ENCODE peak calls at places on chromosomes 12 and 14, in eight cellular contexts. K is colonic mucosa; N is HCT116; I is cardiac muscle cell; E is neuronal stem cell; F is fibroblast of lung; V is CD4-positive, CD25-positive, alpha-beta regulatory T cell; L is CD8-positive, alpha-beta memory T cell. G is an unnamed sample. For H3K4me1, the result is how much of the 10 kb centered on the place peaks cover.

GRCh38 chr12:124456133-124456651 is 111.2 kb downstream of the NCOR2 start:
- DNase-seq in F (no peak), V (no peak), N (no peak), I (no peak), E (no peak), K (no peak), L (peak), G (no peak)

GRCh38 chr14:89366580-89367448 is 50.2 kb downstream of the FOXN3 start:
- DNase-seq in V (no peak), E (no peak), I (peak), N (no peak), F (no peak), K (peak), L (no peak), G (no peak)

GRCh38 chr12:69240625-69240984 is 1.2 kb downstream of the CPSF6 start:
- DNase-seq in K (no peak), E (no peak), F (peak), V (peak), N (no peak), L (no peak), I (peak), G (no peak)

GRCh38 chr12:11642785-11643184 is 6.7 kb upstream of the ETV6 start:
- DNase-seq in K (no peak), V (no peak), F (no peak), N (no peak), L (no peak), I (no peak), E (no peak), G (no peak)

GRCh38 chr14:24067133-24068082 is 4.0 kb upstream of the CPNE6 start:
- DNase-seq in I (no peak), L (no peak), V (no peak), N (no peak), K (no peak), F (no peak), E (no peak), G (no peak)

GRCh38 chr12:77031745-77032144 is 33.6 kb downstream of the E2F7 start:
- DNase-seq in K (no peak), I (peak), E (no peak), L (no peak), F (peak), N (no peak), V (no peak), G (no peak)

GRCh38 chr12:30268036-30268435 is 427.6 kb downstream of the IPO8 start:
- DNase-seq in E (no peak), K (no peak), F (peak), N (no peak), V (no peak), L (no peak), I (peak), G (no peak)

GRCh38 chr12:51847830-51848727 is at the start of gene FIGNL2:
- DNase-seq in E (peak), F (peak), I (peak), L (no peak), K (no peak), N (no peak), V (no peak), G (no peak)

GRCh38 chr14:59406454-59407245 is 58.5 kb downstream of the GPR135 start:
- DNase-seq in N (no peak), E (no peak), L (no peak), F (peak), K (no peak), V (no peak), I (peak), G (no peak)

GRCh38 chr14:74763803-74764531 is 851 bp downstream of the YLPM1 start:
- DNase-seq in L (peak), K (peak), I (peak), V (no peak), E (no peak), N (no peak), F (peak), G (no peak)

GRCh38 chr12:46224401-46224800 is 44.4 kb downstream of the SLC38A1 start:
- DNase-seq in N (no peak), I (peak), F (peak), L (no peak), V (no peak), E (no peak), K (peak), G (peak)

GRCh38 chr14:50928002-50928635 is 16.2 kb downstream of the PYGL start:
- DNase-seq in L (no peak), K (peak), I (peak), E (no peak), N (no peak), V (no peak), F (peak), G (no peak)

GRCh38 chr12:124833693-124834122 is 30.0 kb downstream of the SCARB1 start:
- DNase-seq in N (peak), F (no peak), I (peak), K (no peak), L (no peak), E (peak), V (no peak), G (no peak)

GRCh38 chr12:78101181-78101876 is 270.6 kb downstream of the NAV3 start:
- DNase-seq in K (no peak), L (no peak), N (no peak), I (no peak), F (peak), V (no peak), E (no peak), G (no peak)

GRCh38 chr14:99910337-99911268 is 117.4 kb downstream of the EML1 start:
- DNase-seq in E (no peak), L (no peak), F (peak), K (no peak), V (no peak), I (peak), N (no peak), G (no peak)

GRCh38 chr12:4271433-4272013 is 2.0 kb upstream of the CCND2 start:
- DNase-seq in F (no peak), L (peak), E (no peak), V (no peak), N (no peak), I (no peak), K (no peak), G (peak)

GRCh38 chr14:38012056-38012455 is 195.6 kb upstream of the SSTR1 start:
- DNase-seq in F (no peak), E (no peak), V (no peak), L (no peak), N (no peak), K (no peak), I (no peak), G (no peak)

GRCh38 chr12:4355150-4355842 is 24.2 kb downstream of the FGF23 start:
- DNase-seq in V (no peak), F (no peak), E (no peak), K (no peak), I (peak), N (no peak), L (no peak), G (no peak)

GRCh38 chr14:69615471-69616407 is 4.3 kb downstream of the SUSD6 start:
- DNase-seq in N (no peak), L (peak), F (peak), V (peak), I (peak), K (peak), E (no peak), G (no peak)

GRCh38 chr12:53268009-53268636 is at the start of gene ESPL1:
- DNase-seq in I (peak), L (peak), K (peak), E (peak), V (peak), N (peak), F (peak), G (peak)

GRCh38 chr12:131097247-131098177 is 143.8 kb downstream of the ADGRD1 start:
- DNase-seq in E (no peak), L (peak), V (no peak), K (no peak), N (no peak), I (no peak), F (no peak), G (peak)

GRCh38 chr12:105637470-105637869 is 307.0 kb downstream of the C12orf75 start:
- DNase-seq in K (no peak), I (no peak), F (no peak), V (no peak), N (no peak), E (no peak), L (no peak), G (no peak)

GRCh38 chr14:76765461-76765931 is 4.2 kb downstream of the VASH1 start:
- DNase-seq in K (peak), V (no peak), L (no peak), N (no peak), I (no peak), E (no peak), F (no peak), G (no peak)

GRCh38 chr12:104134882-104135281 is 3.1 kb downstream of the NFYB start:
- DNase-seq in N (no peak), L (no peak), E (no peak), K (no peak), I (no peak), V (no peak), F (no peak), G (no peak)
- H3K4me1 ChIP-seq in N (under half), L (under half), E (under half), K (under half), I (half or more), V (under half), F (under half), G (under half)

GRCh38 chr12:104602426-104602825 is 145.7 kb downstream of the CHST11 start:
- DNase-seq in F (no peak), N (no peak), L (no peak), K (no peak), I (no peak), V (no peak), E (no peak), G (no peak)
- H3K4me1 ChIP-seq in F (under half), N (under half), L (under half), K (under half), I (under half), V (under half), E (under half), G (under half)

GRCh38 chr12:16604853-16605252 is 1.1 kb downstream of the LMO3 start:
- DNase-seq in N (no peak), L (no peak), F (no peak), V (no peak), K (no peak), E (no peak), I (no peak), G (no peak)
- H3K4me1 ChIP-seq in N (under half), L (under half), F (under half), V (under half), K (under half), E (under half), I (under half), G (under half)

GRCh38 chr12:122860052-122860853 is 25.0 kb downstream of the HIP1R start:
- DNase-seq in F (peak), K (peak), I (peak), E (peak), V (peak), N (peak), L (peak), G (peak)
- H3K4me1 ChIP-seq in F (under half), K (under half), I (under half), E (under half), V (under half), N (under half), L (under half), G (under half)

GRCh38 chr14:105491366-105492006 is 440 bp downstream of the TEDC1 start:
- DNase-seq in L (peak), E (no peak), F (peak), V (peak), N (peak), I (peak), K (peak), G (peak)
- H3K4me1 ChIP-seq in L (under half), E (under half), F (under half), V (under half), N (under half), I (under half), K (under half), G (under half)

DNA sequence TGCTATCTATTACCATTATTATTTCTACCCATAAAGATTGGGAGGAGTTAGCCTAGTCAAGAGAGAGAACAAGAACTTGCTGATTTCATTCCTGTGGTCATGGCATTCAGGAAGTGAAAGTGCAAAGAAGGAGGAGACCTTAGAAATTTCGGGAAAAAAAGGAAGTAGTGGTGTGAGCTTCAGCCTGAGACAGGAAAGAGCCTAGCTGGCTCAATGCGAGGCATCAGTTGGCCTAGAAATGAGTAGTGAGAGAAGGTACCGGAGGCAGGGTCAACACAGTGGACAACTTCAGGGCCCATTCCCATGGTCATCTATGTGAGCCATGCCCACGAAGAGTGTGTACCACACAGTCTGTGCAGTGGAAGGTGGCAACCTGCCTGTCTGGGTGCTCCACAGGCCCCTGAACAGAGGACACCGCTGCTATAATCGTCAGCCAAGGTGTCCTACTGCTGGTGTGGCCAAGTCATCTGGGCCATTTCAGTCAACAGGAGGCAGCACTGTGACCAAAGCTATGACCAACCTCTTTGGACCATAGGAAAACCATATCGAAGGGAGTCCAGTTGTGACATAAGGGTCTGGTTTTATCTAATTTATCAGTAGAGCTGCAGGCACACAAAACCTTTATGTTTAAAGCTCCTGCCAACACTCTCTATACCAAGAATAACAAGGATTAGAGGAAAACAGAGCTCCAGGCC is 16.3 kb upstream of the STON2 start:
- DNase-seq in F (no peak), K (no peak), N (no peak), V (no peak), L (no peak), E (no peak), I (no peak), G (no peak)
- H3K4me1 ChIP-seq in F (under half), K (under half), N (under half), V (under half), L (under half), E (under half), I (under half), G (under half)

GRCh38 chr14:56224179-56224578 is 106.0 kb downstream of the PELI2 start:
- DNase-seq in E (no peak), I (no peak), F (no peak), V (no peak), K (no peak), L (no peak), N (no peak), G (no peak)

GRCh38 chr14:56217380-56218045 is 99.3 kb downstream of the PELI2 start:
- DNase-seq in V (no peak), K (no peak), I (no peak), L (no peak), F (no peak), E (no peak), N (no peak), G (no peak)

GRCh38 chr14:56221392-56222128 is 103.3 kb downstream of the PELI2 start:
- DNase-seq in E (no peak), N (no peak), L (no peak), I (no peak), V (no peak), F (no peak), K (no peak), G (no peak)

GRCh38 chr14:56216631-56217379 is 98.6 kb downstream of the PELI2 start:
- DNase-seq in F (peak), K (no peak), E (no peak), L (no peak), I (peak), V (no peak), N (no peak), G (peak)

DNA sequence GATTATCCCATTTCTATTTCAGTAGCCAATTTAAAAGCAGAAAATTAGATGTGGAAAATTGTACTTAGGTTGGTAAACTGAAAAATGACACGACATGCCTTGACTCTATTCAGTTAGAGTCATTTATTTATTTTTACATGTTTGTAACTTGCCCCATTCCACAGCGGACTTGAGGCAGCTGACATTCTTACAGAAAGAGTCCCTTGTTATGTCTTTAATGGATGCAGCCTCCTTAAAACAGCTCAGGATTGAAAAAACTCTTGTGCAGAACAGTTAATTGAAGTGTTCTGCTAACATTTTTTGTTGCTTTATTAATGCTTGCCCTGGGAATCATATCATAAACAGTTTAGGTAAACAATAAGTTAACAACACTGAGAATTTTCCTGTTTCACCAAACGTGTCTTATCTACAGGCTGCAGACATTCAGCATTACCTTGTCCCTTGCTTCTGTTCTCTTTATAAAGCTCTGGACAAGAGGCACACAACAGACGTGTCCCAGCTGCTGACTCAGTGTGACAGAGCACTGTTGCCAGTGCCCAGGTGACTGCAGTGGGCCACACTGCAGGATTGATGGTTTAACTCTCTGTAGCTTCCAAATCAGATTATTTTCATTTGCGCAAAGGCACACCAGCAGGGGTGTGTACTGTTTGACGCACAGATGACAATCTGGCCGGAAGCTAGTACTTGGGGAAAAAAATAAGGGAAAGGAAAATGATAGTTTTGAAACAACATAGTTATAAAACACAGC is 101.6 kb downstream of the PELI2 start:
- DNase-seq in N (no peak), E (no peak), L (no peak), V (no peak), I (no peak), K (no peak), F (no peak), G (no peak)
- H3K4me1 ChIP-seq in N (under half), E (under half), L (under half), V (under half), I (under half), K (under half), F (under half), G (under half)

GRCh38 chr12:122839907-122840554 is 4.8 kb downstream of the HIP1R start:
- DNase-seq in K (no peak), L (no peak), V (no peak), F (no peak), I (no peak), N (no peak), E (no peak), G (peak)
- H3K4me1 ChIP-seq in K (under half), L (under half), V (under half), F (under half), I (under half), N (under half), E (under half), G (under half)